ENCODE peak calls at places on chromosomes 3 and 15, in four cellular contexts. W is IMR-90, X is H1, U is mesendoderm. E is an unnamed sample.

GRCh38 chr3:186257866-186258265 is 104.2 kb downstream of the DGKG start:
- DNase-seq in W (peak), X (no peak), U (no peak), E (no peak)

GRCh38 chr3:171842864-171843511 is at the start of gene TMEM212:
- DNase-seq in U (peak), W (peak), X (no peak), E (no peak)

GRCh38 chr3:157104928-157105652 is 54.9 kb downstream of the CCNL1 start:
- DNase-seq in U (peak), W (no peak), X (peak), E (peak)

GRCh38 chr3:29486087-29486486 is 205.2 kb downstream of the RBMS3 start:
- DNase-seq in U (peak), W (peak), X (no peak), E (no peak)

GRCh38 chr3:158845748-158846350 is 44.0 kb downstream of the MFSD1 start:
- DNase-seq in U (peak), X (no peak), W (no peak), E (no peak)

GRCh38 chr15:26050271-26050670 is 187.1 kb upstream of the ATP10A start:
- DNase-seq in U (no peak), W (no peak), X (no peak), E (no peak)

GRCh38 chr3:185929192-185930151 is 8.3 kb downstream of the TRA2B start:
- DNase-seq in W (peak), X (no peak), U (peak), E (no peak)

GRCh38 chr3:150848864-150849263 is 56.4 kb downstream of the MINDY4B start:
- DNase-seq in U (no peak), W (no peak), X (no peak), E (no peak)

GRCh38 chr3:184765047-184765729 is 46.8 kb upstream of the VPS8 start:
- DNase-seq in W (no peak), X (no peak), U (no peak), E (no peak)

DNA sequence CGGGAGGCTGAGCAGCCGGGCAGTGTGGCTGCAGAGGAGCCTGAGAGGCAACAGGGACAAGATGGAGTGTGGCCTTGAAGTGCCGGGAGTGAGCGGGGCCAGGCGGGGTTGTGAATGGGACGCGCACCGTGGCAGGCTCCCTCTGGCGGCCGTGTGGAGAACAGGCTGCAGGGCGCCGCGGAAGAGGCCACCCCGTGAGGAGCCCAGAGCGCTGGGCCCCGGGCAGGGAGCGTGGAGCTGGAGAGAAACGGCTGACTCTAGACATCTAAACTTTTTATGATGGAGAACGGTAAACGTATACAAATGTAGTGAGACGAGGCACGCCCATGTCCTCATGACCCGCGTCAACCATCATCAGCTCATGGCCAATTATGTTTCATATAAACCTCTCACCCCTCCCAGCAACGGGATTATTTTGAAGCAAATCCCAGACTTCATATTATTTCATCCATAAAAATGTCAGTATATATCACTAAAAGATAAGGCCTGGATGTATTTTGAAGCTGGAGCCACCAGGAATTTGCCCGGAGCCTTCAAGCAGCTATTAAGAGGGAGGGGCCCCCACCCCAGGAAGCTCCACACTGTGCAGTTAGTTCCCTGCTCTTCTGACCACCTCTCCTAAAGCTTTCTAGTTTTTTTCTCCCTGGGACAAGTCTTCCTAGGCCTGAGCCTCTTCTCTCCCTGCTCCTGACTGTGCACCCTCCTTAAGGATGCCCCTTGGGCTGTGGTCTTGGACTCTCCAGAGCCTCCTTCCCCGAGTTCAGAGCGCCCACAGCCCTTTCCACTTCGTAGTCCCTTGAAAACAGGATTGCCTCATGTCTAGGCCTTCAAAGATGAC is 149.4 kb downstream of the SMAD6 start:
- DNase-seq in X (peak), U (peak), W (peak), E (peak)
- H3K4ac ChIP-seq in X (peak), U (no peak), W (peak), E (no peak)

GRCh38 chr15:86163771-86164170 is 84.1 kb downstream of the AGBL1 start:
- DNase-seq in X (no peak), W (no peak), U (no peak), E (no peak)

GRCh38 chr15:86164222-86164898 is 84.7 kb downstream of the AGBL1 start:
- DNase-seq in W (no peak), X (no peak), U (no peak), E (no peak)

GRCh38 chr15:86165263-86166204 is 85.9 kb downstream of the AGBL1 start:
- DNase-seq in X (no peak), W (no peak), U (peak), E (no peak)

GRCh38 chr15:86162172-86162591 is 82.5 kb downstream of the AGBL1 start:
- DNase-seq in W (no peak), X (no peak), U (no peak), E (no peak)

GRCh38 chr15:86162676-86163075 is 83.0 kb downstream of the AGBL1 start:
- DNase-seq in U (no peak), X (no peak), W (no peak), E (no peak)
- H3K56ac ChIP-seq in U (no peak), X (no peak), W (no peak), E (no peak)

DNA sequence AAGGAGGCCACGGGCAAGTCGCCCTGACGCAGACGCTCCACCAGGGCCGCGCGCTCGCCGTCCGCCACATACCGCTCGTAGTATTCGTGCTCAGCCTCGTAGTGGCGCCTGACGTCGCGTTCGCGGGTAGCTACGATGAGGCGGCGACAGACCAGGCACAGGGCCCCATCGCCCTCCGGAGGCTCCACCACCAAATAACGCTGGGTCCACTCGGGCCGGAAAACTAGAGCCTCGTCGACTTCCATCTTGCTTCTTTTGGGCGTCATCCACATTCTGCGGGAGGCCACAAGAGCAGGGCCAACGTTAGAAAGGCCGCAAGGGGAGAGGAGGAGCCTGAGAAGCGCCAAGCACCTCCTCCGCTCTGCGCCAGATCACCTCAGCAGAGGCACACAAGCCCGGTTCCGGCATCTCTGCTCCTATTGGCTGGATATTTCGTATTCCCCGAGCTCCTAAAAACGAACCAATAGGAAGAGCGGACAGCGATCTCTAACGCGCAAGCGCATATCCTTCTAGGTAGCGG is at the start of gene EPM2AIP1:
- DNase-seq in W (no peak), X (peak), U (no peak), E (no peak)
- H3K4ac ChIP-seq in W (peak), X (no peak), U (peak), E (peak)

DNA sequence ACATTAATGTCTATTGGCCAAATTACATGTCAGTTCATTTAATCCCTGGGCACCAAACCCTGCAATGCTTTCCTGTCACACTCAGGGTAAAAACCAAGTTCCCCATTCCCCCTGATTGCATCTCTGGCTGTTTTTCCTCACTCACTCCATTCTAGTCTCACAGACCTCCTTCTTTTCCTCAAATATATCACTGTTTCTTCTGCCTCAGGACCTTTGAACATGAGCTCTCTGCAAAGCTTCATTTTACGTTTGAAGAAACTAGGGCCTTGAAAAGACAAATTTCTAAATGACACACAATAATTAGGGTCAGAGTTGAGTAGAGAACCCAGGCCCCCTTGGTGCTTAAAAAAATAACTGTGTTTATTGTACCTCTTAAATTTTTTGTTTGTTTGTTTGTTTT is 230.6 kb downstream of the THRB start:
- DNase-seq in X (no peak), W (no peak), U (no peak), E (no peak)
- H3K56ac ChIP-seq in X (no peak), W (no peak), U (no peak), E (no peak)

DNA sequence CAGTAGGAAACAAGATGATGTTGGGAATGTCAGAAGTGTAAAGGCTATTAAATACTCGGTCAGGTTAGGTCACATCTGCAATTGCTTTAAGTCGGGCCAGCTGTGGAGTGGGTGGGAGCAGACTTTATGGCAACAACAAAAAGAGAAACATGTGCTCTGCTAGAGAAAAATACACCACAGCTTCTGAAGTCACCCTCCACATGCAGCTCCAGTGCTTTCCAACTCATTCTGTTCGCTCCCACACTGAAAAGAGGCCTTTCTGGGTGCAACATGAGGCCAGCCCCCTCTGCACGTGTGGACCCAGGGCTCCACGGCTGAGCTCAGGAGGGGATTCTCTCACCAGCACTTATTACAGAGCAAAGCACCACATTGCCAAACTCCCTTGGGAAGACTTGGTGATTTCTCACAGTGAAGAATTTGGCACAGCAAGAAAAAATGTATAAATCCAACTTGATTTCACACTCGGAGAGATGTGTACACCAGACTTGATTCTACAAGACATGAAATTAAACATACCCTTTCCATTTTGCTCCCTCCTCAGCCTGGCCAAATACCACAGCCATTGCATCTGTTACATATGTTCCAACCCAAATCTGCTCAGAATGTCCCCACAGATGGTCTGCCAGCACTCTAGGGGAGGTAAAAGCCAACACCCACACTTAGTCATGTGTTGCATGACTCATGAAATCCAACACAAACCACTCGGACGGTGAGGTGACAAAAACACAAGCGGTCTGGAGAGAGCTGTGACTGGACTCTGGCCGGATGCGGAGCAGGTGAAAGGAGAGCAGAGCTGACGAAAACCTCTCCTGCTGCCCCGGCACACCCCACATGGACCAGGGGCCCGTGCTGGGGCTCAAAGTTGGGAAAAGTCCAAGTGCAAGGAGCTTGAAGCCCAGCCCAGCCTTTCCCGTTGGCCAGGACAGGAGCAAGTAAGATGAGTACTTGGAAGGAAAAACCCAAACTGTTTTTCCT is 74.6 kb downstream of the ITGB5 start:
- DNase-seq in X (no peak), U (peak), W (peak), E (no peak)
- H3K4ac ChIP-seq in X (no peak), U (no peak), W (peak), E (no peak)

GRCh38 chr3:89586676-89587075 is 479.3 kb downstream of the EPHA3 start:
- DNase-seq in U (peak), X (no peak), W (no peak), E (no peak)

GRCh38 chr3:89584398-89584797 is 477.0 kb downstream of the EPHA3 start:
- DNase-seq in X (no peak), W (peak), U (no peak), E (no peak)

DNA sequence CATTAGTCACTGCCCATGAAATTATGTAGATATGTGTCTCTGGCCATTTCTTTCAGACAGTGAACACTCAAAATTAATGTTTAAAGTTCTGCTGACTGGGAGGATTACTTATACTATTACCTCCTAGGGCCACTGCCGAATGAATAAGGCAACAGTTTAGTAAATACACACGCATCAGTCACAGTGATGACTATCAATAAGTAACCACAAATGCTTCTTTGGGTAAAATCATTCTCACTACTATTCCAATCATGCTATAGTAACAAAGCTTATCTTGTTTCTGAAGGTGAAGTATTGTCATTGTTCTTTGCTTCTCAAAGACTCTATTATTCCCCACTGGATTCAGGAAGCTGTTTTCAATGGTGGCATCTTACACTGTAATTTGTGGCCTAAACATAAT is 478.8 kb downstream of the EPHA3 start:
- DNase-seq in U (no peak), W (no peak), X (no peak), E (no peak)
- H3K56ac ChIP-seq in U (no peak), W (no peak), X (no peak), E (no peak)

DNA sequence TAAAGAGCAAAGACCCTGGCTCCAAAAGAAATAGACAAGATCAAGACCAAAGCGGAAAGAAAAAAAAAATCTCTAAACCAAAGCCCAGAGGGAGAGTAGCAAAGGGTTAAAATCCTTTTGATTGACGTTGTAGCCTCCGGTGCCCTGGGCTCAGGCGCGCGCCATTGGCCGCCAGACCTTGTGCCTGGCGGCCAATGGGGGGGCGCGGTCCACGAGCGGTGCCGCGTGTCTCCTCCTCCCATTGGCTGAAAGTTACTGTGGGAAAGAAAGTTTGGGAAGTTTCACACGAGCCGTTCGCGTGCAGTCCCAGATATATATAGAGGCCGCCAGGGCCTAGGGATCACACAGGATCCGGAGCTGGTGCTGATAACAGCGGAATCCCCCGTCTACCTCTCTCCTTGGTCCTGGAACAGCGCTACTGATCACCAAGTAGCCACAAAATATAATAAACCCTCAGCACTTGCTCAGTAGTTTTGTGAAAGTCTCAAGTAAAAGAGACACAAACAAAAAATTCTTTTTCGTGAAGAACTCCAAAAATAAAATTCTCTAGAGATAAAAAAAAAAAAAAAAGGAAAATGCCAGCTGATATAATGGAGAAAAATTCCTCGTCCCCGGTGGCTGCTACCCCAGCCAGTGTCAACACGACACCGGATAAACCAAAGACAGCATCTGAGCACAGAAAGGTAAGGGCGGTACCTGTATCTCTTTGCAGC is at the start of gene HES1:
- DNase-seq in X (peak), W (peak), U (peak), E (peak)
- H3K4ac ChIP-seq in X (no peak), W (peak), U (peak), E (no peak)

GRCh38 chr3:48413611-48414010 is 16.3 kb downstream of the PLXNB1 start:
- DNase-seq in W (no peak), X (no peak), U (no peak), E (no peak)

GRCh38 chr3:48414376-48415250 is 15.3 kb downstream of the PLXNB1 start:
- DNase-seq in U (no peak), W (no peak), X (no peak), E (no peak)

GRCh38 chr3:48411606-48412374 is 18.1 kb downstream of the PLXNB1 start:
- DNase-seq in X (no peak), W (no peak), U (no peak), E (no peak)

GRCh38 chr3:48412375-48413001 is 17.4 kb downstream of the PLXNB1 start:
- DNase-seq in W (no peak), X (no peak), U (no peak), E (no peak)

GRCh38 chr3:48413086-48413485 is 16.8 kb downstream of the PLXNB1 start:
- DNase-seq in W (no peak), X (no peak), U (no peak), E (no peak)
- H3K56ac ChIP-seq in W (no peak), X (no peak), U (no peak), E (no peak)

DNA sequence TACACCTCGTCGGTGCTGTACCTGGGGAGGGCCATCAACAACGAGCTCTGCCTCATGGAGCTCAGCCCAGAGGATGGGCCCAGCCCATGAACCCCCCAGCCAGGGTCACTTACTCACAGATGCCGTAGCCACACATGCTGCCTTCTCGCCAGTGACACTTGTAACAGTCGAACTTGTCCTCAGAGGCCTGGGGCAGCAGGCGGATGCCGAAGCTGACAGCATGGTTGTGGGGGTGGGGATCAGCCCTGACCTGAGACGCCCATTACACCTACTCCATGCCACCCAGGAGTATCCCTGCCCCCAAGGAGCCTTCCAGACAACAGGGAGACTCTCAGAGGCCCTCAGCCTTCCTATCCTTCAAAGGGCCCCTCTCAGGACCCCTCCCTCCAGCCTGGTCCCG is 12.1 kb downstream of the ALS2CL start:
- DNase-seq in X (no peak), W (no peak), U (no peak), E (no peak)
- H3K4ac ChIP-seq in X (no peak), W (no peak), U (no peak), E (no peak)